ENCODE peak calls at places on chromosome 7, in ten cellular contexts. Y is colonic mucosa; W is NCI-H774; I is MCF 10A; L is NCI-H526 treated with DMSO at 0.1 percent for 48 hours; X is A172; R is immature natural killer cell; E is kidney epithelial cell; U is activated CD8-positive, alpha-beta memory T cell treated with anti-CD3 and anti-CD28 coated beads, Interleukin-2, amount 10 ng/mL, durations not matched to agents 7 days and 5 days; H is amniotic stem cell. F is an unnamed sample.

GRCh38 chr7:151745090-151745638 is 131.8 kb downstream of the PRKAG2 start:
- DNase-seq in Y (peak), W (no peak), I (peak), L (no peak), X (peak), R (no peak), E (peak), U (peak), H (no peak), F (no peak)

GRCh38 chr7:98802088-98802780 is 67.6 kb downstream of the TMEM130 start:
- DNase-seq in Y (no peak), W (peak), I (peak), L (no peak), X (peak), R (no peak), E (peak), U (no peak), H (no peak), F (no peak)

GRCh38 chr7:30163231-30163894 is 28.6 kb downstream of the MTURN start:
- DNase-seq in Y (no peak), W (no peak), I (peak), L (no peak), X (no peak), R (peak), E (no peak), U (peak), H (no peak), F (peak)

GRCh38 chr7:33873981-33874750 is 31.2 kb upstream of the BMPER start:
- DNase-seq in Y (no peak), W (no peak), I (peak), L (no peak), X (peak), R (no peak), E (no peak), U (no peak), H (no peak), F (peak)

GRCh38 chr7:148701414-148701813 is 2.7 kb downstream of the CUL1 start:
- DNase-seq in Y (no peak), W (no peak), I (peak), L (no peak), X (no peak), R (no peak), E (no peak), U (no peak), H (no peak), F (peak)

GRCh38 chr7:98163704-98164478 is 47.3 kb upstream of the BHLHA15 start:
- DNase-seq in Y (peak), W (no peak), I (peak), L (no peak), X (peak), R (no peak), E (no peak), U (no peak), H (no peak), F (peak)

GRCh38 chr7:94374231-94374630 is 20.5 kb upstream of the COL1A2 start:
- DNase-seq in Y (peak), W (no peak), I (peak), L (no peak), X (peak), R (no peak), E (no peak), U (no peak), H (peak), F (peak)

GRCh38 chr7:138125598-138126111 is 49.4 kb downstream of the AKR1D1 start:
- DNase-seq in Y (no peak), W (no peak), I (peak), L (no peak), X (peak), R (no peak), E (peak), U (no peak), H (no peak), F (no peak)

GRCh38 chr7:105664816-105665525 is 83.7 kb upstream of the EFCAB10 start:
- DNase-seq in Y (no peak), W (peak), I (peak), L (no peak), X (peak), R (no peak), E (no peak), U (no peak), H (no peak), F (no peak)

GRCh38 chr7:55132890-55133551 is 114.2 kb downstream of the EGFR start:
- DNase-seq in Y (no peak), W (no peak), I (peak), L (no peak), X (peak), R (no peak), E (peak), U (no peak), H (peak), F (peak)

GRCh38 chr7:46393142-46393541 is 472.1 kb upstream of the IGFBP3 start:
- DNase-seq in Y (no peak), W (no peak), I (no peak), L (no peak), X (no peak), R (no peak), E (no peak), U (no peak), H (no peak), F (no peak)

GRCh38 chr7:132656846-132657776 is 80.8 kb upstream of the PLXNA4 start:
- DNase-seq in Y (no peak), W (no peak), I (peak), L (no peak), X (no peak), R (no peak), E (no peak), U (peak), H (no peak), F (no peak)

GRCh38 chr7:57363321-57363720 is 86.7 kb upstream of the ZNF716 start:
- DNase-seq in Y (no peak), W (no peak), I (no peak), L (no peak), X (no peak), R (no peak), E (no peak), U (no peak), H (no peak), F (no peak)

GRCh38 chr7:35004531-35005096 is 32.7 kb downstream of the DPY19L1 start:
- DNase-seq in Y (no peak), W (no peak), I (peak), L (no peak), X (peak), R (no peak), E (no peak), U (no peak), H (no peak), F (no peak)

GRCh38 chr7:26398436-26399308 is 107.0 kb downstream of the SNX10 start:
- DNase-seq in Y (peak), W (peak), I (peak), L (peak), X (peak), R (peak), E (no peak), U (peak), H (no peak), F (peak)

GRCh38 chr7:104039363-104039762 is 49.9 kb upstream of the RELN start:
- DNase-seq in Y (no peak), W (no peak), I (no peak), L (no peak), X (no peak), R (no peak), E (no peak), U (no peak), H (no peak), F (no peak)

F was measured in foreskin keratinocyte.